ENCODE peak calls at places on chromosomes 3 and 15, in five cellular contexts. C, S, J, K and N are unnamed samples. For H3K27me3, the result is how much of the 10 kb centered on the place peaks cover.

GRCh38 chr3:171213907-171214306 is 187.4 kb upstream of the SLC2A2 start:
- DNase-seq in K (no peak), C (no peak), J (no peak), S (no peak), N (no peak)

GRCh38 chr3:134250717-134251220 is at the start of gene RYK:
- DNase-seq in C (peak), S (peak), J (no peak), K (peak), N (peak)

GRCh38 chr3:125068265-125068664 is 12.5 kb upstream of the HEG1 start:
- DNase-seq in J (no peak), K (no peak), C (no peak), S (no peak), N (no peak)

GRCh38 chr3:46946416-46946815 is 30.1 kb downstream of the CCDC12 start:
- DNase-seq in C (no peak), K (no peak), S (no peak), J (no peak), N (no peak)

GRCh38 chr3:42755681-42756578 is 17.1 kb downstream of the CCDC13 start:
- DNase-seq in K (peak), J (no peak), C (peak), S (no peak), N (peak)

GRCh38 chr3:159854500-159855124 is 134.0 kb upstream of the IL12A start:
- DNase-seq in J (peak), S (no peak), C (peak), K (peak), N (no peak)

GRCh38 chr3:83317605-83318004 is 1556.2 kb upstream of the GBE1 start:
- DNase-seq in C (no peak), S (no peak), K (no peak), J (no peak), N (no peak)

GRCh38 chr3:58120075-58120812 is 90.5 kb downstream of the DNASE1L3 start:
- DNase-seq in J (no peak), K (no peak), C (no peak), S (peak), N (no peak)

GRCh38 chr3:152159328-152159727 is 109.4 kb upstream of the MBNL1 start:
- DNase-seq in S (no peak), J (peak), C (peak), K (no peak), N (no peak)

GRCh38 chr3:165522371-165522770 is 314.9 kb downstream of the BCHE start:
- DNase-seq in J (no peak), S (no peak), K (no peak), C (no peak), N (no peak)

GRCh38 chr3:54240-54639 is 142.3 kb upstream of the CHL1 start:
- DNase-seq in C (no peak), K (no peak), S (no peak), J (no peak), N (no peak)

GRCh38 chr3:178300441-178300959 is 235.7 kb upstream of the KCNMB2 start:
- DNase-seq in J (no peak), C (no peak), K (no peak), S (no peak), N (no peak)

DNA sequence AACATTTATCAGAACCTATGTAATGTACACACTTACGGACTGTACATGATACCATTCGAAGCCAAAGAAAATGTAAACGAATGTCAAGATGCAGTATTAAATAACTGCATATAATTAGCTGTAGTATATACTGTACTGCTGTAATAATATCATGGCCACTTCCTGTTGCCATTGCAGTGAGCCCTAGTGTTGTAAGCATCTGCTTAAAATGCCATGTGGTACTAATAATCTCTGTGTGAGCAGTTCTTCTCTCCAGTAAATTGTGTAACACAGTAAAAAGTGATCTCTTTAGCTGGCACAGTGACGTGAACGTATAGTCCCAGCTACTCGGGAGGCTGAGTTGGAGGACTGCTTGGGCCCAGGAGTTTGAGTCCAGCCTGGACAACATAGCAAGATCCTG is 8.6 kb downstream of the SPG11 start:
- DNase-seq in K (no peak), C (no peak), S (no peak), J (no peak), N (peak)
- TF ChIP-seq CTCF in K (no peak), C (no peak), S (no peak), J (no peak), N (no peak)

DNA sequence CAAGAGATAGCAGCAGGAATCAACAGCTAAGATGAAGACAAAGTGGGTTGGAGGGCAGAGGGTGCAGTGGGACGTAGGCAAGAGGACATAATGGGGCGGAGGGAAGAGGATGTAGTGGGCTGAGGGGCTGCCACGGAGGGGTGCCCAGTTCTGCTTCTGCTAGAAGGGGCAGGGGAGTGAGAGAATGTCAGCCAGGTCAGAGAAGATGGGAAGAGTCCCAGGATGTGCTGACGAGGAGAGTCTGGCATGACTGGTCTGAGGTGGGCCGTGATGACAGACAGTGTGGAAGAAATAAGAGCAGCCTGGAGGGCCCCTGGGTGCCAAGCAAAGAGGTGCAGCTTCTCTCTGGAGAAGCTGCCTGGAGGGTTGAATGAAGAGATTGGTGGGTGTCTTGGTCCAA is 4.0 kb downstream of the SPSB4 start:
- DNase-seq in S (no peak), C (no peak), K (no peak), J (no peak), N (no peak)
- H3K27me3 ChIP-seq in S (under half), C (under half), K (under half), J (under half), N (under half)

DNA sequence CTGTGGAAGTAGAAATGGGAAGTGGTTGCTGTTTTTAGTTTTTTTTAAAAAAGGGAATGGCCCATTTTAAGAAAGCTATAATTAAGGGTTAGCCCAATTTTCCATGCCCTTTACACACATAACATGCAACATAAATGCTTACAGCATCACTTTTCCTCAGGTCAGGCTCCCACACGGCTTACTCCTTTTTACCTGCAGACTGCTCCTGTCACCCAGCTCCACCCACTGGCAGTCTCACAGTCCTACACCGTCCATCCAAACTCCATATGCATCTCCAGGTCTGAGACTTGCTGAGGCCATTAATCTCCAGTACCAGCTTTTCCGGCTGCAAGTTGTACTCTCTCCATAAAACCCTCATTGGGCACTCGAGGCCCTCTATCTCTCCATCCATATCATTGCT is 19.7 kb downstream of the MORC1 start:
- DNase-seq in K (peak), S (no peak), J (no peak), C (no peak), N (peak)
- TF ChIP-seq CTCF in K (no peak), S (no peak), J (no peak), C (peak), N (peak)

DNA sequence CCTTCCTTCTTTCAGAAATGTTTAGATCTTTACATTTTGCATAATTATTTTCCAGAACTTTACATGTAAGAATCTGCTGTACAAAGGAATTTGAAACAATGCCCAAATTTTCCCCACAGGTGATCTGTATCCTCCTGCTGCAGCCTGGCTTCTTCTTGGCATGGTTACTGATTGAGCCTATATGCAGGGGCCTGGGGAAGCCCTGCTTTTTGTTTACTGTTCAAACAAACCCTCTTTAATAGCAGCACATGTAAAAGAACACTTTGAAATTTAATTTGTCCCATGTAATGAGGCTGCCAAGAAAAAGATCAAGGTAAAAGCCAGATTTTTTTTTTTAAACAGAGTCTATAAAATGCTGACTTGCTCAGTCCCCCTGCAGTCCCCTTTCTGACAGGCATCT is 432.2 kb downstream of the TUSC7 start:
- DNase-seq in C (no peak), K (no peak), S (no peak), J (no peak), N (no peak)
- H3K27me3 ChIP-seq in C (under half), K (under half), S (under half), J (under half), N (under half)